ENCODE peak calls at places on chromosomes 13 and 19, in eight cellular contexts. C, R, Z, V, S, W, I and L are unnamed samples.

GRCh38 chr19:8515317-8515716 is 1.4 kb upstream of the ZNF414 start:
- DNase-seq in C (no peak), R (no peak), Z (no peak), V (no peak), S (no peak), W (peak), I (no peak), L (no peak)

GRCh38 chr19:57171551-57172081 is 4.3 kb upstream of the DUXA start:
- DNase-seq in C (no peak), R (peak), Z (no peak), V (no peak), S (no peak), W (no peak), I (no peak), L (no peak)

GRCh38 chr19:56980864-56981263 is 138.9 kb upstream of the USP29 start:
- DNase-seq in C (no peak), R (no peak), Z (no peak), V (no peak), S (no peak), W (no peak), I (no peak), L (no peak)

GRCh38 chr13:79988573-79988972 is 352.4 kb downstream of the SPRY2 start:
- DNase-seq in C (no peak), R (peak), Z (no peak), V (no peak), S (no peak), W (no peak), I (no peak), L (no peak)

GRCh38 chr19:44587863-44588752 is 25.3 kb upstream of the IGSF23 start:
- DNase-seq in C (no peak), R (peak), Z (no peak), V (no peak), S (peak), W (no peak), I (peak), L (no peak)

GRCh38 chr19:4297901-4298771 is 4.1 kb downstream of the TMIGD2 start:
- DNase-seq in C (no peak), R (peak), Z (no peak), V (peak), S (no peak), W (no peak), I (no peak), L (no peak)

GRCh38 chr19:48645652-48646191 is at the start of gene CA11:
- DNase-seq in C (no peak), R (no peak), Z (no peak), V (no peak), S (no peak), W (no peak), I (no peak), L (no peak)

GRCh38 chr19:3868770-3869456 is at the start of gene ZFR2:
- DNase-seq in C (no peak), R (no peak), Z (no peak), V (peak), S (no peak), W (peak), I (no peak), L (no peak)

GRCh38 chr13:109945206-109945960 is 159.0 kb upstream of the IRS2 start:
- DNase-seq in C (no peak), R (peak), Z (no peak), V (no peak), S (no peak), W (no peak), I (no peak), L (no peak)

GRCh38 chr19:8456064-8456463 is 11.3 kb downstream of the HNRNPM start:
- DNase-seq in C (no peak), R (no peak), Z (no peak), V (no peak), S (no peak), W (no peak), I (no peak), L (no peak)

GRCh38 chr13:39567569-39567968 is 35.4 kb downstream of the LHFPL6 start:
- DNase-seq in C (no peak), R (peak), Z (no peak), V (no peak), S (no peak), W (no peak), I (no peak), L (no peak)

GRCh38 chr19:34336781-34337271 is 28.2 kb upstream of the GPI start:
- DNase-seq in C (no peak), R (peak), Z (no peak), V (no peak), S (no peak), W (peak), I (peak), L (no peak)

GRCh38 chr13:78827471-78827870 is 168.5 kb upstream of the OBI1 start:
- DNase-seq in C (no peak), R (no peak), Z (no peak), V (no peak), S (no peak), W (no peak), I (no peak), L (no peak)

GRCh38 chr13:75372517-75372916 is 109.5 kb downstream of the TBC1D4 start:
- DNase-seq in C (peak), R (peak), Z (no peak), V (no peak), S (no peak), W (no peak), I (peak), L (no peak)

GRCh38 chr19:19056636-19057275 is 7.0 kb upstream of the SLC25A42 start:
- DNase-seq in C (no peak), R (no peak), Z (no peak), V (no peak), S (no peak), W (no peak), I (no peak), L (no peak)